ENCODE peak calls at places on chromosomes 7 and 10, in six cellular contexts. One of them, this sample, is unnamed.

GRCh38 chr7:7014827-7015610 is 167.3 kb upstream of the C1GALT1 start:
- DNase-seq in NB4: no peak
- DNase-seq in cardiac muscle cell: no peak
- DNase-seq in esophagus muscularis mucosa: no peak
- DNase-seq in posterior vena cava: no peak
- DNase-seq in globus pallidus: peak
- DNase-seq in this sample: no peak

GRCh38 chr10:50417906-50418697 is 166.8 kb upstream of the ASAH2 start:
- DNase-seq in cardiac muscle cell: peak
- DNase-seq in NB4: peak
- DNase-seq in esophagus muscularis mucosa: peak
- DNase-seq in posterior vena cava: peak
- DNase-seq in globus pallidus: peak
- DNase-seq in this sample: peak

GRCh38 chr7:143458263-143458662 is 15.0 kb downstream of the TAS2R60 start:
- DNase-seq in NB4: no peak
- DNase-seq in globus pallidus: no peak
- DNase-seq in esophagus muscularis mucosa: no peak
- DNase-seq in cardiac muscle cell: no peak
- DNase-seq in posterior vena cava: no peak
- DNase-seq in this sample: no peak

GRCh38 chr7:39240864-39241263 is 263.2 kb downstream of the POU6F2 start:
- DNase-seq in NB4: peak
- DNase-seq in esophagus muscularis mucosa: no peak
- DNase-seq in globus pallidus: no peak
- DNase-seq in cardiac muscle cell: no peak
- DNase-seq in posterior vena cava: no peak
- DNase-seq in this sample: no peak

GRCh38 chr10:129815898-129816665 is 148.0 kb downstream of the EBF3 start:
- DNase-seq in esophagus muscularis mucosa: no peak
- DNase-seq in NB4: no peak
- DNase-seq in cardiac muscle cell: no peak
- DNase-seq in globus pallidus: no peak
- DNase-seq in posterior vena cava: no peak
- DNase-seq in this sample: no peak

GRCh38 chr10:5585517-5586222 is 60.9 kb downstream of the CALML3 start:
- DNase-seq in cardiac muscle cell: peak
- DNase-seq in posterior vena cava: peak
- DNase-seq in globus pallidus: no peak
- DNase-seq in NB4: no peak
- DNase-seq in esophagus muscularis mucosa: no peak
- DNase-seq in this sample: no peak

GRCh38 chr10:113452146-113452545 is 100.7 kb upstream of the HABP2 start:
- DNase-seq in posterior vena cava: no peak
- DNase-seq in cardiac muscle cell: no peak
- DNase-seq in globus pallidus: no peak
- DNase-seq in NB4: no peak
- DNase-seq in esophagus muscularis mucosa: peak
- DNase-seq in this sample: no peak

GRCh38 chr7:102834466-102834865 is 78.3 kb upstream of the LRRC17 start:
- DNase-seq in esophagus muscularis mucosa: no peak
- DNase-seq in cardiac muscle cell: no peak
- DNase-seq in posterior vena cava: no peak
- DNase-seq in globus pallidus: no peak
- DNase-seq in NB4: no peak
- DNase-seq in this sample: no peak

GRCh38 chr10:97508342-97508741 is 9.6 kb downstream of the UBTD1 start:
- DNase-seq in NB4: no peak
- DNase-seq in esophagus muscularis mucosa: no peak
- DNase-seq in posterior vena cava: no peak
- DNase-seq in globus pallidus: peak
- DNase-seq in cardiac muscle cell: peak
- DNase-seq in this sample: no peak

GRCh38 chr10:116053910-116054309 is 219.1 kb downstream of the GFRA1 start:
- DNase-seq in cardiac muscle cell: no peak
- DNase-seq in posterior vena cava: no peak
- DNase-seq in globus pallidus: no peak
- DNase-seq in NB4: no peak
- DNase-seq in esophagus muscularis mucosa: peak
- DNase-seq in this sample: no peak

GRCh38 chr10:101110856-101111523 is 20.1 kb upstream of the TLX1 start:
- DNase-seq in posterior vena cava: peak
- DNase-seq in esophagus muscularis mucosa: no peak
- DNase-seq in globus pallidus: no peak
- DNase-seq in cardiac muscle cell: no peak
- DNase-seq in NB4: no peak
- DNase-seq in this sample: no peak

GRCh38 chr7:44282601-44283171 is 42.7 kb downstream of the CAMK2B start:
- DNase-seq in posterior vena cava: peak
- DNase-seq in NB4: no peak
- DNase-seq in globus pallidus: no peak
- DNase-seq in esophagus muscularis mucosa: no peak
- DNase-seq in cardiac muscle cell: no peak
- DNase-seq in this sample: no peak

GRCh38 chr7:40348126-40348728 is 213.4 kb downstream of the SUGCT start:
- DNase-seq in globus pallidus: no peak
- DNase-seq in cardiac muscle cell: peak
- DNase-seq in NB4: no peak
- DNase-seq in esophagus muscularis mucosa: no peak
- DNase-seq in posterior vena cava: no peak
- DNase-seq in this sample: no peak

GRCh38 chr10:115129752-115130151 is 36.6 kb downstream of the ATRNL1 start:
- DNase-seq in cardiac muscle cell: peak
- DNase-seq in NB4: peak
- DNase-seq in esophagus muscularis mucosa: no peak
- DNase-seq in posterior vena cava: no peak
- DNase-seq in globus pallidus: peak
- DNase-seq in this sample: no peak

GRCh38 chr7:42495251-42495650 is 258.2 kb upstream of the GLI3 start:
- DNase-seq in NB4: no peak
- DNase-seq in cardiac muscle cell: peak
- DNase-seq in posterior vena cava: no peak
- DNase-seq in esophagus muscularis mucosa: no peak
- DNase-seq in globus pallidus: no peak
- DNase-seq in this sample: no peak

GRCh38 chr7:158192184-158192835 is 395.3 kb downstream of the PTPRN2 start:
- DNase-seq in cardiac muscle cell: no peak
- DNase-seq in NB4: no peak
- DNase-seq in globus pallidus: no peak
- DNase-seq in posterior vena cava: no peak
- DNase-seq in esophagus muscularis mucosa: no peak
- DNase-seq in this sample: no peak

GRCh38 chr10:84946984-84947383 is 618.6 kb downstream of the CCSER2 start:
- DNase-seq in esophagus muscularis mucosa: no peak
- DNase-seq in posterior vena cava: no peak
- DNase-seq in NB4: no peak
- DNase-seq in cardiac muscle cell: no peak
- DNase-seq in globus pallidus: no peak
- DNase-seq in this sample: no peak

GRCh38 chr10:86285136-86285790 is 81.3 kb downstream of the GRID1 start:
- DNase-seq in NB4: no peak
- DNase-seq in cardiac muscle cell: no peak
- DNase-seq in globus pallidus: peak
- DNase-seq in esophagus muscularis mucosa: no peak
- DNase-seq in posterior vena cava: peak
- DNase-seq in this sample: peak